ENCODE peak calls at places on chromosome 4, in five cellular contexts. W, F, J, U and D are unnamed samples.
A peak's percentile ranks its signal among the peaks of the same experiment; 100 is the strongest.

GRCh38 chr4:73137121-73137520 is 67.6 kb upstream of the COX18 start:
- DNase-seq in W (no peak), F (no peak), J (no peak), U (no peak), D (no peak)

GRCh38 chr4:102780476-102781144 is 19.8 kb upstream of the MANBA start:
- DNase-seq in W (no peak), F (no peak), J (no peak), U (no peak), D (no peak)

GRCh38 chr4:94271248-94271647 is 63.6 kb downstream of the SMARCAD1 start:
- DNase-seq in W (no peak), F (no peak), J (no peak), U (no peak), D (no peak)

GRCh38 chr4:8302331-8302730 is 32.8 kb downstream of the HTRA3 start:
- DNase-seq in W (no peak), F (peak; percentile 10), J (no peak), U (no peak), D (no peak)

GRCh38 chr4:77931452-77932135 is 69.0 kb downstream of the MRPL1 start:
- DNase-seq in W (no peak), F (no peak), J (no peak), U (no peak), D (no peak)

GRCh38 chr4:152534541-152535231 is 1.2 kb downstream of the FBXW7 start:
- DNase-seq in W (no peak), F (peak; percentile 55), J (peak; percentile 3), U (peak; percentile 59), D (peak; percentile 16)

GRCh38 chr4:78320353-78320935 is 231.1 kb upstream of the ANXA3 start:
- DNase-seq in W (no peak), F (no peak), J (no peak), U (no peak), D (no peak)

GRCh38 chr4:171170671-171171070 is 642.5 kb upstream of the GALNTL6 start:
- DNase-seq in W (no peak), F (no peak), J (no peak), U (no peak), D (no peak)

GRCh38 chr4:109266891-109267290 is 35.6 kb downstream of the COL25A1 start:
- DNase-seq in W (no peak), F (no peak), J (no peak), U (no peak), D (no peak)

GRCh38 chr4:26223160-26223559 is 97.7 kb upstream of the RBPJ start:
- DNase-seq in W (no peak), F (no peak), J (no peak), U (no peak), D (no peak)

GRCh38 chr4:134663742-134664141 is 462.2 kb upstream of the PABPC4L start:
- DNase-seq in W (no peak), F (no peak), J (no peak), U (no peak), D (no peak)

GRCh38 chr4:109511414-109511813 is 48.6 kb upstream of the MCUB start:
- DNase-seq in W (no peak), F (no peak), J (no peak), U (no peak), D (no peak)

GRCh38 chr4:81335221-81335912 is 120.3 kb upstream of the PRKG2 start:
- DNase-seq in W (peak; percentile 33), F (no peak), J (no peak), U (no peak), D (no peak)

GRCh38 chr4:132710971-132711370 is 438.1 kb upstream of the PCDH10 start:
- DNase-seq in W (no peak), F (no peak), J (no peak), U (no peak), D (no peak)

GRCh38 chr4:102815981-102816380 is 11.4 kb downstream of the UBE2D3 start:
- DNase-seq in W (peak; percentile 76), F (no peak), J (no peak), U (no peak), D (no peak)

GRCh38 chr4:151555151-151555945 is 146.4 kb downstream of the FHIP1A start:
- DNase-seq in W (no peak), F (no peak), J (no peak), U (no peak), D (no peak)

GRCh38 chr4:110046588-110047049 is 133.9 kb downstream of the EGF start:
- DNase-seq in W (peak; percentile 9), F (no peak), J (peak; percentile 31), U (no peak), D (no peak)

GRCh38 chr4:824461-825062 is 1.4 kb downstream of the CPLX1 start:
- DNase-seq in W (no peak), F (no peak), J (no peak), U (no peak), D (no peak)

GRCh38 chr4:148391056-148391455 is 51.2 kb downstream of the NR3C2 start:
- DNase-seq in W (no peak), F (no peak), J (no peak), U (no peak), D (no peak)

GRCh38 chr4:188989371-188989770 is 850.1 kb downstream of the TRIML1 start:
- DNase-seq in W (no peak), F (no peak), J (no peak), U (no peak), D (peak; percentile 5)

GRCh38 chr4:99033956-99034355 is 38.4 kb downstream of the METAP1 start:
- DNase-seq in W (peak; percentile 4), F (no peak), J (no peak), U (no peak), D (no peak)

GRCh38 chr4:119728692-119729593 is 100.3 kb upstream of the PDE5A start:
- DNase-seq in W (no peak), F (no peak), J (no peak), U (no peak), D (no peak)

GRCh38 chr4:99934891-99935290 is 11.5 kb downstream of the DNAJB14 start:
- DNase-seq in W (no peak), F (no peak), J (no peak), U (no peak), D (no peak)

GRCh38 chr4:4941741-4942140 is 77.5 kb downstream of the CYTL1 start:
- DNase-seq in W (no peak), F (no peak), J (no peak), U (no peak), D (no peak)

GRCh38 chr4:52957220-52957686 is 95.1 kb downstream of the RASL11B start:
- DNase-seq in W (no peak), F (peak; percentile 34), J (peak; percentile 89), U (no peak), D (no peak)

GRCh38 chr4:6695660-6696581 is 2.2 kb downstream of the S100P start:
- DNase-seq in W (no peak), F (no peak), J (no peak), U (peak; percentile 79), D (no peak)

GRCh38 chr4:51849430-51849829 is 6.5 kb downstream of the DCUN1D4 start:
- DNase-seq in W (no peak), F (no peak), J (no peak), U (no peak), D (no peak)

GRCh38 chr4:11367371-11367770 is 61.3 kb downstream of the HS3ST1 start:
- DNase-seq in W (no peak), F (peak; percentile 49), J (peak; percentile 20), U (no peak), D (no peak)

GRCh38 chr4:138003248-138003647 is 238.9 kb downstream of the SLC7A11 start:
- DNase-seq in W (no peak), F (no peak), J (no peak), U (no peak), D (no peak)

GRCh38 chr4:76691767-76692689 is 205.9 kb downstream of the SOWAHB start:
- DNase-seq in W (no peak), F (no peak), J (no peak), U (no peak), D (no peak)

GRCh38 chr4:82287720-82288119 is 86.1 kb downstream of the HNRNPD start:
- DNase-seq in W (no peak), F (no peak), J (no peak), U (no peak), D (no peak)